ENCODE peak calls at places on chromosome 1, in nine cellular contexts. One of them, this sample, is unnamed.

GRCh38 chr1:186183219-186183618 is 191.8 kb downstream of the TPR start:
- DNase-seq in breast epithelium: no peak
- DNase-seq in esophagus muscularis mucosa: no peak
- DNase-seq in endodermal cell: no peak
- DNase-seq in lower lobe of right lung: no peak
- DNase-seq in body of pancreas: no peak
- DNase-seq in aorta: no peak
- DNase-seq in heart right ventricle: no peak
- DNase-seq in neural progenitor cell: no peak
- DNase-seq in this sample: no peak

GRCh38 chr1:3504151-3504822 is 49.8 kb downstream of the ARHGEF16 start:
- DNase-seq in breast epithelium: no peak
- DNase-seq in esophagus muscularis mucosa: no peak
- DNase-seq in endodermal cell: no peak
- DNase-seq in lower lobe of right lung: no peak
- DNase-seq in body of pancreas: no peak
- DNase-seq in aorta: peak; percentile 95
- DNase-seq in heart right ventricle: no peak
- DNase-seq in neural progenitor cell: no peak
- DNase-seq in this sample: no peak

GRCh38 chr1:218585565-218586184 is 240.5 kb downstream of the TGFB2 start:
- DNase-seq in breast epithelium: no peak
- DNase-seq in esophagus muscularis mucosa: no peak
- DNase-seq in endodermal cell: peak; percentile 91
- DNase-seq in lower lobe of right lung: no peak
- DNase-seq in body of pancreas: no peak
- DNase-seq in aorta: peak; percentile 48
- DNase-seq in heart right ventricle: no peak
- DNase-seq in neural progenitor cell: peak; percentile 88
- DNase-seq in this sample: no peak

GRCh38 chr1:222777977-222778376 is 36.9 kb upstream of the DISP1 start:
- DNase-seq in breast epithelium: no peak
- DNase-seq in esophagus muscularis mucosa: no peak
- DNase-seq in endodermal cell: no peak
- DNase-seq in lower lobe of right lung: no peak
- DNase-seq in body of pancreas: no peak
- DNase-seq in aorta: no peak
- DNase-seq in heart right ventricle: no peak
- DNase-seq in neural progenitor cell: no peak
- DNase-seq in this sample: no peak

GRCh38 chr1:233005703-233006102 is 55.3 kb downstream of the NTPCR start:
- DNase-seq in breast epithelium: no peak
- DNase-seq in esophagus muscularis mucosa: no peak
- DNase-seq in endodermal cell: peak; percentile 26
- DNase-seq in lower lobe of right lung: no peak
- DNase-seq in body of pancreas: no peak
- DNase-seq in aorta: no peak
- DNase-seq in heart right ventricle: no peak
- DNase-seq in neural progenitor cell: no peak
- DNase-seq in this sample: no peak

GRCh38 chr1:154556422-154556821 is 2.0 kb downstream of the UBE2Q1 start:
- DNase-seq in breast epithelium: peak; percentile 56
- DNase-seq in esophagus muscularis mucosa: no peak
- DNase-seq in endodermal cell: peak; percentile 70
- DNase-seq in lower lobe of right lung: no peak
- DNase-seq in body of pancreas: peak; percentile 27
- DNase-seq in aorta: peak; percentile 55
- DNase-seq in heart right ventricle: peak; percentile 30
- DNase-seq in neural progenitor cell: peak; percentile 66
- DNase-seq in this sample: no peak

GRCh38 chr1:211910136-211910884 is 79.7 kb upstream of the LPGAT1 start:
- DNase-seq in breast epithelium: no peak
- DNase-seq in esophagus muscularis mucosa: no peak
- DNase-seq in endodermal cell: no peak
- DNase-seq in lower lobe of right lung: no peak
- DNase-seq in body of pancreas: no peak
- DNase-seq in aorta: no peak
- DNase-seq in heart right ventricle: no peak
- DNase-seq in neural progenitor cell: no peak
- DNase-seq in this sample: no peak

GRCh38 chr1:187396226-187396625 is 567.5 kb downstream of the PLA2G4A start:
- DNase-seq in breast epithelium: no peak
- DNase-seq in esophagus muscularis mucosa: no peak
- DNase-seq in endodermal cell: peak; percentile 54
- DNase-seq in lower lobe of right lung: no peak
- DNase-seq in body of pancreas: no peak
- DNase-seq in aorta: no peak
- DNase-seq in heart right ventricle: no peak
- DNase-seq in neural progenitor cell: no peak
- DNase-seq in this sample: no peak

GRCh38 chr1:223419561-223419960 is 26.3 kb downstream of the CCDC185 start:
- DNase-seq in breast epithelium: no peak
- DNase-seq in esophagus muscularis mucosa: peak; percentile 68
- DNase-seq in endodermal cell: no peak
- DNase-seq in lower lobe of right lung: no peak
- DNase-seq in body of pancreas: no peak
- DNase-seq in aorta: no peak
- DNase-seq in heart right ventricle: no peak
- DNase-seq in neural progenitor cell: no peak
- DNase-seq in this sample: no peak

GRCh38 chr1:78536427-78536826 is 45.7 kb downstream of the PTGFR start:
- DNase-seq in breast epithelium: no peak
- DNase-seq in esophagus muscularis mucosa: no peak
- DNase-seq in endodermal cell: no peak
- DNase-seq in lower lobe of right lung: no peak
- DNase-seq in body of pancreas: no peak
- DNase-seq in aorta: no peak
- DNase-seq in heart right ventricle: no peak
- DNase-seq in neural progenitor cell: no peak
- DNase-seq in this sample: no peak

GRCh38 chr1:219798283-219799030 is 129.9 kb downstream of the SLC30A10 start:
- DNase-seq in breast epithelium: no peak
- DNase-seq in esophagus muscularis mucosa: no peak
- DNase-seq in endodermal cell: no peak
- DNase-seq in lower lobe of right lung: no peak
- DNase-seq in body of pancreas: no peak
- DNase-seq in aorta: no peak
- DNase-seq in heart right ventricle: no peak
- DNase-seq in neural progenitor cell: no peak
- DNase-seq in this sample: no peak

GRCh38 chr1:37325010-37325409 is 149.4 kb upstream of the ZC3H12A start:
- DNase-seq in breast epithelium: no peak
- DNase-seq in esophagus muscularis mucosa: no peak
- DNase-seq in endodermal cell: no peak
- DNase-seq in lower lobe of right lung: no peak
- DNase-seq in body of pancreas: no peak
- DNase-seq in aorta: no peak
- DNase-seq in heart right ventricle: no peak
- DNase-seq in neural progenitor cell: no peak
- DNase-seq in this sample: no peak

GRCh38 chr1:208149776-208150514 is 94.2 kb downstream of the PLXNA2 start:
- DNase-seq in breast epithelium: no peak
- DNase-seq in esophagus muscularis mucosa: no peak
- DNase-seq in endodermal cell: peak; percentile 72
- DNase-seq in lower lobe of right lung: no peak
- DNase-seq in body of pancreas: peak; percentile 75
- DNase-seq in aorta: no peak
- DNase-seq in heart right ventricle: peak; percentile 49
- DNase-seq in neural progenitor cell: peak; percentile 34
- DNase-seq in this sample: no peak

GRCh38 chr1:151838491-151839412 is 868 bp downstream of the C2CD4D start:
- DNase-seq in breast epithelium: no peak
- DNase-seq in esophagus muscularis mucosa: no peak
- DNase-seq in endodermal cell: peak; percentile 77
- DNase-seq in lower lobe of right lung: no peak
- DNase-seq in body of pancreas: no peak
- DNase-seq in aorta: no peak
- DNase-seq in heart right ventricle: no peak
- DNase-seq in neural progenitor cell: peak; percentile 53
- DNase-seq in this sample: peak; percentile 15

GRCh38 chr1:109134423-109134822 is 20.5 kb downstream of the ELAPOR1 start:
- DNase-seq in breast epithelium: no peak
- DNase-seq in esophagus muscularis mucosa: no peak
- DNase-seq in endodermal cell: no peak
- DNase-seq in lower lobe of right lung: no peak
- DNase-seq in body of pancreas: peak; percentile 93
- DNase-seq in aorta: no peak
- DNase-seq in heart right ventricle: no peak
- DNase-seq in neural progenitor cell: no peak
- DNase-seq in this sample: no peak

GRCh38 chr1:248905949-248906740 is at the start of gene PGBD2:
- DNase-seq in breast epithelium: peak; percentile 89
- DNase-seq in esophagus muscularis mucosa: peak; percentile 97
- DNase-seq in endodermal cell: peak; percentile 99
- DNase-seq in lower lobe of right lung: peak; percentile 95
- DNase-seq in body of pancreas: peak; percentile 96
- DNase-seq in aorta: peak; percentile 95
- DNase-seq in heart right ventricle: peak; percentile 95
- DNase-seq in neural progenitor cell: peak; percentile 97
- DNase-seq in this sample: peak; percentile 98

GRCh38 chr1:119680193-119680592 is 31.5 kb upstream of the PHGDH start:
- DNase-seq in breast epithelium: no peak
- DNase-seq in esophagus muscularis mucosa: no peak
- DNase-seq in endodermal cell: no peak
- DNase-seq in lower lobe of right lung: no peak
- DNase-seq in body of pancreas: no peak
- DNase-seq in aorta: no peak
- DNase-seq in heart right ventricle: no peak
- DNase-seq in neural progenitor cell: no peak
- DNase-seq in this sample: no peak

GRCh38 chr1:210855440-210855839 is 278.5 kb downstream of the KCNH1 start:
- DNase-seq in breast epithelium: no peak
- DNase-seq in esophagus muscularis mucosa: no peak
- DNase-seq in endodermal cell: peak; percentile 57
- DNase-seq in lower lobe of right lung: no peak
- DNase-seq in body of pancreas: no peak
- DNase-seq in aorta: no peak
- DNase-seq in heart right ventricle: no peak
- DNase-seq in neural progenitor cell: peak; percentile 23
- DNase-seq in this sample: no peak
- H3K27ac ChIP-seq in breast epithelium: no peak overlapping the region
- H3K27ac ChIP-seq in esophagus muscularis mucosa: no peak overlapping the region
- H3K27ac ChIP-seq in endodermal cell: no peak overlapping the region
- H3K27ac ChIP-seq in lower lobe of right lung: no peak overlapping the region
- H3K27ac ChIP-seq in body of pancreas: no peak overlapping the region
- H3K27ac ChIP-seq in aorta: no peak overlapping the region
- H3K27ac ChIP-seq in heart right ventricle: no peak overlapping the region
- H3K27ac ChIP-seq in neural progenitor cell: no peak overlapping the region
- H3K27ac ChIP-seq in this sample: no peak overlapping the region

DNA sequence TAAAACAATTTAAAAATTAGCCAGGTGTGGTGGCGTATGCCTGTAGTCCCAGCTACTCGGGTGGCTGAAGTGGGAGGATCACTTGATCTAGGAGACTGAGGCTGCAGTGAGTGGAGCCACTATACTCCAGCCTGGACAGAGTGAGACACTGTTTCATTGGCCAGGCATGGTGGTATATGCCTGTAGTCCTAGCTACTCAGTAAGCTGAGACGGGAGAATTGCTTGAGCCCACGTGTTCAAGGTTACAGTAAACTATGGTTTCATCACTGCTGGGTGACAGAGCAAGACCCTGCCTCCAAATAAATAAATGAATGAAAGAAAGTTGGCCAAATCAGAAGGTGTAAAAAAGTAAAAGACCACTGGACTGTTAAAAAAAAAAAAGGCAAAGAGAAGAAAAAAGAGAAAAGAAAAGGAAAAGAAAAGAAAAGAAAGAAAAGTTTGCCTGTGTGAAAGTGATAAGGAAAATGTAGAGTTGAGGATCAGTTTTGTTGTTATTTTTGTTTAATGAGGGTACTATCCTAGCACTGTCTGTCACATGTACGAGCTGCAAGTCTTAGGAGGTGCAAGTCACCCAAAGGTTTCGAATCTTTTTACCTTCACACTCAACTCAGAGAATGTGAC is 52.3 kb downstream of the LUZP1 start:
- DNase-seq in breast epithelium: no peak
- DNase-seq in esophagus muscularis mucosa: no peak
- DNase-seq in endodermal cell: no peak
- DNase-seq in lower lobe of right lung: no peak
- DNase-seq in body of pancreas: no peak
- DNase-seq in aorta: no peak
- DNase-seq in heart right ventricle: no peak
- DNase-seq in neural progenitor cell: no peak
- DNase-seq in this sample: no peak
- H3K27ac ChIP-seq in breast epithelium: no peak overlapping the region
- H3K27ac ChIP-seq in esophagus muscularis mucosa: no peak overlapping the region
- H3K27ac ChIP-seq in endodermal cell: peak overlapping the region; percentile 10
- H3K27ac ChIP-seq in lower lobe of right lung: no peak overlapping the region
- H3K27ac ChIP-seq in body of pancreas: no peak overlapping the region
- H3K27ac ChIP-seq in aorta: no peak overlapping the region
- H3K27ac ChIP-seq in heart right ventricle: no peak overlapping the region
- H3K27ac ChIP-seq in neural progenitor cell: no peak overlapping the region
- H3K27ac ChIP-seq in this sample: no peak overlapping the region

GRCh38 chr1:20110679-20111078 is 8.7 kb downstream of the PLA2G2D start:
- DNase-seq in breast epithelium: peak; percentile 65
- DNase-seq in esophagus muscularis mucosa: no peak
- DNase-seq in endodermal cell: no peak
- DNase-seq in lower lobe of right lung: no peak
- DNase-seq in body of pancreas: no peak
- DNase-seq in aorta: no peak
- DNase-seq in heart right ventricle: no peak
- DNase-seq in neural progenitor cell: no peak
- DNase-seq in this sample: no peak
- H3K27ac ChIP-seq in breast epithelium: peak overlapping the region; percentile 78
- H3K27ac ChIP-seq in esophagus muscularis mucosa: no peak overlapping the region
- H3K27ac ChIP-seq in endodermal cell: no peak overlapping the region
- H3K27ac ChIP-seq in lower lobe of right lung: no peak overlapping the region
- H3K27ac ChIP-seq in body of pancreas: no peak overlapping the region
- H3K27ac ChIP-seq in aorta: no peak overlapping the region
- H3K27ac ChIP-seq in heart right ventricle: no peak overlapping the region
- H3K27ac ChIP-seq in neural progenitor cell: no peak overlapping the region
- H3K27ac ChIP-seq in this sample: no peak overlapping the region

GRCh38 chr1:16250547-16251251 is 13.7 kb upstream of the CPLANE2 start:
- DNase-seq in breast epithelium: no peak
- DNase-seq in esophagus muscularis mucosa: no peak
- DNase-seq in endodermal cell: no peak
- DNase-seq in lower lobe of right lung: no peak
- DNase-seq in body of pancreas: no peak
- DNase-seq in aorta: no peak
- DNase-seq in heart right ventricle: no peak
- DNase-seq in neural progenitor cell: no peak
- DNase-seq in this sample: no peak
- H3K27ac ChIP-seq in breast epithelium: peak overlapping the region; percentile 83
- H3K27ac ChIP-seq in esophagus muscularis mucosa: peak overlapping the region; percentile 78
- H3K27ac ChIP-seq in endodermal cell: no peak overlapping the region
- H3K27ac ChIP-seq in lower lobe of right lung: peak overlapping the region; percentile 70
- H3K27ac ChIP-seq in body of pancreas: peak overlapping the region; percentile 75
- H3K27ac ChIP-seq in aorta: peak overlapping the region; percentile 69
- H3K27ac ChIP-seq in heart right ventricle: peak overlapping the region; percentile 59
- H3K27ac ChIP-seq in neural progenitor cell: no peak overlapping the region
- H3K27ac ChIP-seq in this sample: no peak overlapping the region

This sample was measured in naive thymus-derived CD4-positive, alpha-beta T cell.